ENCODE peak calls at places on chromosome 22, in eight cellular contexts. G, M, N, V, K, C, Y and D are unnamed samples.

GRCh38 chr22:46575915-46576555 is 38.6 kb upstream of the CELSR1 start:
- DNase-seq in G (no peak), M (no peak), N (peak; percentile 41), V (peak; percentile 75), K (no peak), C (no peak), Y (no peak), D (peak; percentile 48)

GRCh38 chr22:44271010-44271500 is 41.7 kb downstream of the SHISAL1 start:
- DNase-seq in G (no peak), M (no peak), N (no peak), V (no peak), K (no peak), C (peak; percentile 25), Y (no peak), D (no peak)

GRCh38 chr22:31295413-31295812 is 3.1 kb upstream of the PIK3IP1 start:
- DNase-seq in G (no peak), M (no peak), N (no peak), V (no peak), K (no peak), C (no peak), Y (no peak), D (no peak)

GRCh38 chr22:20039683-20040325 is 18.9 kb downstream of the TANGO2 start:
- DNase-seq in G (no peak), M (no peak), N (no peak), V (no peak), K (no peak), C (no peak), Y (no peak), D (no peak)

GRCh38 chr22:23306438-23306921 is 126.2 kb downstream of the BCR start:
- DNase-seq in G (no peak), M (no peak), N (peak; percentile 71), V (no peak), K (peak; percentile 23), C (no peak), Y (no peak), D (no peak)

GRCh38 chr22:46592390-46592872 is 27.8 kb upstream of the GRAMD4 start:
- DNase-seq in G (no peak), M (no peak), N (peak; percentile 88), V (no peak), K (no peak), C (peak; percentile 56), Y (no peak), D (peak; percentile 63)

GRCh38 chr22:44484618-44485017 is 13.4 kb downstream of the RTL6 start:
- DNase-seq in G (no peak), M (no peak), N (no peak), V (no peak), K (no peak), C (no peak), Y (no peak), D (no peak)

GRCh38 chr22:49971232-49972162 is 10.9 kb downstream of the PIM3 start:
- DNase-seq in G (no peak), M (peak; percentile 33), N (peak; percentile 94), V (peak; percentile 86), K (peak; percentile 92), C (peak; percentile 77), Y (peak; percentile 97), D (peak; percentile 93)

GRCh38 chr22:43476341-43476740 is 64.5 kb downstream of the MPPED1 start:
- DNase-seq in G (no peak), M (peak; percentile 13), N (no peak), V (no peak), K (no peak), C (peak; percentile 84), Y (no peak), D (no peak)

GRCh38 chr22:21567456-21568206 is at the start of gene UBE2L3:
- DNase-seq in G (peak; percentile 38), M (peak; percentile 55), N (peak; percentile 94), V (peak; percentile 82), K (peak; percentile 82), C (peak; percentile 95), Y (peak; percentile 89), D (peak; percentile 75)

GRCh38 chr22:46074771-46075551 is 75.4 kb upstream of the PPARA start:
- DNase-seq in G (no peak), M (no peak), N (peak; percentile 49), V (no peak), K (peak; percentile 24), C (no peak), Y (peak; percentile 58), D (no peak)

GRCh38 chr22:46803031-46803880 is 40.8 kb downstream of the TBC1D22A start:
- DNase-seq in G (peak; percentile 32), M (peak; percentile 53), N (peak; percentile 76), V (peak; percentile 65), K (no peak), C (peak; percentile 90), Y (peak; percentile 76), D (peak; percentile 56)

GRCh38 chr22:33438273-33438672 is 380.1 kb upstream of the SYN3 start:
- DNase-seq in G (no peak), M (peak; percentile 54), N (no peak), V (no peak), K (peak; percentile 15), C (no peak), Y (no peak), D (no peak)

GRCh38 chr22:37639771-37640590 is 512 bp downstream of the SH3BP1 start:
- DNase-seq in G (no peak), M (no peak), N (no peak), V (no peak), K (no peak), C (peak; percentile 77), Y (peak; percentile 60), D (no peak)

GRCh38 chr22:37639070-37639760 is at the start of gene SH3BP1:
- DNase-seq in G (no peak), M (no peak), N (peak; percentile 88), V (no peak), K (peak; percentile 71), C (peak; percentile 89), Y (peak; percentile 85), D (peak; percentile 60)

GRCh38 chr22:37643225-37643847 is 3.9 kb downstream of the SH3BP1 start:
- DNase-seq in G (no peak), M (peak; percentile 78), N (peak; percentile 94), V (peak; percentile 86), K (peak; percentile 89), C (peak; percentile 97), Y (peak; percentile 94), D (peak; percentile 84)

GRCh38 chr22:37640591-37641250 is 1.3 kb downstream of the SH3BP1 start:
- DNase-seq in G (no peak), M (no peak), N (no peak), V (no peak), K (no peak), C (no peak), Y (peak; percentile 71), D (no peak)

GRCh38 chr22:37641251-37641949 is 1.9 kb downstream of the SH3BP1 start:
- DNase-seq in G (no peak), M (no peak), N (no peak), V (no peak), K (no peak), C (no peak), Y (peak; percentile 72), D (no peak)
- H3K4me1 ChIP-seq in G (peaks cover 26% of the 10 kb centered on the region), M (peaks cover 10% of the 10 kb centered on the region), N (no peaks in the 10 kb centered on the region), V (no peaks in the 10 kb centered on the region), K (peaks cover 14% of the 10 kb centered on the region), C (peaks cover 6% of the 10 kb centered on the region), Y (peaks cover 35% of the 10 kb centered on the region), D (peaks cover 7% of the 10 kb centered on the region)

DNA sequence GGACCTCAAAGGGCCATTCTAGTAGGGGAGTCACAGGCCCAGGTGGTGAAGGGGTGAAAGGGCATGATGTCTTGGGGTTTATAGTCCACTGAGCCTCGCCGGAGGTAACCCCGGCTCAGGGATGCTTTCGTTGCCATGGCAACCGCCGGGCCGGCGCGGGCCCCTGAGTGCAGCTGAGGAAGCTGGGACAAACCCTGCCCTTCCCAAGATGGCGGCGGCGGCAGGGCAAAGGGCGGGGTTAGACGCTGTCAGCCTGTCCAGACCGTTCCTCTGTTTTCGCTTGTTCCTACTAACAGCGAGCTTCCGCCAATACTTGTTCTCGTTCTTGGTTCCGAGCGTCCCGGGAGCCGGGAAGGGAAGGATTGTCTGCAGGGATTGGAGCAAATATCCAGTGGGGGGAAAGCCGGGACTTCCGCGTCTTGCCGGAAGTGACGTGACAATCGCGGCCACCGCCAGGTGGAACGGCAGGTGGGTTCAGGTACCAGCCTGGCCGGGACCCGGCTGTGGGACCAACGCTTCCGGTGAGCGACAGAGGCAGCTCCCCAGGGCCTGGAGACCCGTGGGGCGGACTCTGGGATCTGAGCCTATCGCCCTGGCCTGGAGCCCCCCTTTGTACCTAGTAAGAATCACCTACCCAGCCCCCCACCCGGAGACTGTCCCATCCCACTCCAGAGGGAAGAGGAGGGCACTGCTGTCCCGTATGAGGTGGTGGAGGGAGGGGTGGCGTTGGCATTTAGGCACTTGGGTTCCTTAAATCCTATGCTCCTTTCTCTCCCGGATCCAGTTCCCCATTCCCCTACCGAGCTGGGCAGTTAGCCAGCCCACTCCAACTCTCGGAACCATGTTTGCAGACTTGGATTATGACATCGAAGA is at the start of gene PICK1:
- DNase-seq in G (peak; percentile 91), M (peak; percentile 88), N (peak; percentile 95), V (peak; percentile 93), K (peak; percentile 90), C (peak; percentile 97), Y (peak; percentile 91), D (peak; percentile 95)
- H3K4me1 ChIP-seq in G (peaks cover 5% of the 10 kb centered on the region), M (peaks cover 7% of the 10 kb centered on the region), N (peaks cover 7% of the 10 kb centered on the region), V (no peaks in the 10 kb centered on the region), K (no peaks in the 10 kb centered on the region), C (peaks cover 6% of the 10 kb centered on the region), Y (peaks cover 5% of the 10 kb centered on the region), D (peaks cover 7% of the 10 kb centered on the region)

GRCh38 chr22:38699143-38699542 is 1.6 kb downstream of the JOSD1 start:
- DNase-seq in G (no peak), M (no peak), N (no peak), V (no peak), K (no peak), C (no peak), Y (no peak), D (no peak)

GRCh38 chr22:38700789-38701628 is at the start of gene JOSD1:
- DNase-seq in G (peak; percentile 87), M (peak; percentile 64), N (peak; percentile 98), V (peak; percentile 96), K (peak; percentile 95), C (peak; percentile 96), Y (peak; percentile 98), D (peak; percentile 94)

GRCh38 chr22:38700271-38700788 is 413 bp downstream of the JOSD1 start:
- DNase-seq in G (no peak), M (no peak), N (peak; percentile 92), V (peak; percentile 68), K (no peak), C (no peak), Y (peak; percentile 90), D (peak; percentile 68)

GRCh38 chr22:38698407-38699094 is 2.2 kb downstream of the JOSD1 start:
- DNase-seq in G (no peak), M (no peak), N (no peak), V (no peak), K (no peak), C (no peak), Y (no peak), D (no peak)

DNA sequence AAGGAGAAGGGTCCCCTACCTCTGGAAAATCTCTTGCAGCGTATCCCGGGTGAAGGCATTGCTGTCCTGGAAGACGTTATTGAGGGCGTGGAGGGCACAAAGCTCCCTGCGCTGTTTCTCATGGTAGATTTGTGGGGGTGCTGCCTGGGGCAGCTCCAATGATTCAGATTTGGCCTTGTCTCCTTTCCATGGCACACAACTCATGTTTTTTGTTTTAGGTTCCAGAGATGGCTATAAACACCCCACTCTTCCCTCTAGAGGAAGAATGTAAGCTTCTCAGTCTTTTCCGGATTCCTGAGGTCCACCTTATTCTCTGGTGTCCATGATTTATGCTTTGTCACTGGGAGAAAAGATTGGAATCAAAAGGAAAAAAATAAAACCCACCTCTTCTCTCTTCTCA is 959 bp downstream of the JOSD1 start:
- DNase-seq in G (no peak), M (no peak), N (no peak), V (no peak), K (no peak), C (no peak), Y (no peak), D (no peak)
- H3K4me1 ChIP-seq in G (peaks cover 37% of the 10 kb centered on the region), M (peaks cover 55% of the 10 kb centered on the region), N (peaks cover 6% of the 10 kb centered on the region), V (peaks cover 23% of the 10 kb centered on the region), K (peaks cover 22% of the 10 kb centered on the region), C (peaks cover 5% of the 10 kb centered on the region), Y (peaks cover 6% of the 10 kb centered on the region), D (peaks cover 55% of the 10 kb centered on the region)

GRCh38 chr22:35684270-35684700 is 33.4 kb upstream of the APOL5 start:
- DNase-seq in G (no peak), M (no peak), N (no peak), V (no peak), K (no peak), C (peak; percentile 75), Y (no peak), D (no peak)
- H3K4me1 ChIP-seq in G (no peaks in the 10 kb centered on the region), M (no peaks in the 10 kb centered on the region), N (no peaks in the 10 kb centered on the region), V (peaks cover 2% of the 10 kb centered on the region), K (no peaks in the 10 kb centered on the region), C (no peaks in the 10 kb centered on the region), Y (no peaks in the 10 kb centered on the region), D (no peaks in the 10 kb centered on the region)